ENCODE peak calls at places on chromosomes 6 and 20, in eight cellular contexts. H, Z, M, B, K, W, S and C are unnamed samples.

GRCh38 chr6:8085053-8085511 is 17.3 kb downstream of the EEF1E1 start:
- DNase-seq in H (no peak), Z (no peak), M (no peak), B (no peak), K (no peak), W (no peak), S (no peak), C (peak)

GRCh38 chr20:11178946-11179654 is 505.3 kb upstream of the JAG1 start:
- DNase-seq in H (no peak), Z (no peak), M (no peak), B (no peak), K (no peak), W (no peak), S (no peak), C (no peak)

GRCh38 chr20:34022154-34022842 is 28.6 kb downstream of the RALY start:
- DNase-seq in H (peak), Z (no peak), M (no peak), B (no peak), K (no peak), W (no peak), S (no peak), C (no peak)

GRCh38 chr6:108969776-108970175 is 121.6 kb downstream of the ARMC2 start:
- DNase-seq in H (no peak), Z (no peak), M (no peak), B (no peak), K (no peak), W (no peak), S (no peak), C (no peak)

GRCh38 chr20:29878777-29879442 is 1378.6 kb upstream of the DEFB115 start:
- DNase-seq in H (no peak), Z (no peak), M (peak), B (no peak), K (no peak), W (peak), S (peak), C (peak)

GRCh38 chr6:32475392-32476206 is 35.9 kb downstream of the HLA-DRA start:
- DNase-seq in H (no peak), Z (no peak), M (no peak), B (no peak), K (no peak), W (no peak), S (no peak), C (no peak)

GRCh38 chr20:40654876-40655275 is 34.2 kb downstream of the MAFB start:
- DNase-seq in H (no peak), Z (no peak), M (no peak), B (no peak), K (no peak), W (no peak), S (no peak), C (no peak)

GRCh38 chr6:166761801-166762200 is 134.8 kb upstream of the RPS6KA2 start:
- DNase-seq in H (no peak), Z (no peak), M (no peak), B (no peak), K (no peak), W (no peak), S (no peak), C (no peak)

GRCh38 chr6:137218917-137219663 is at the start of gene IFNGR1:
- DNase-seq in H (peak), Z (peak), M (peak), B (peak), K (peak), W (peak), S (peak), C (peak)

GRCh38 chr6:106562001-106562400 is 67.3 kb downstream of the RTN4IP1 start:
- DNase-seq in H (no peak), Z (no peak), M (no peak), B (no peak), K (no peak), W (no peak), S (no peak), C (no peak)

GRCh38 chr6:168609914-168610490 is 169.0 kb downstream of the SMOC2 start:
- DNase-seq in H (no peak), Z (no peak), M (no peak), B (no peak), K (no peak), W (peak), S (no peak), C (no peak)

GRCh38 chr6:7467007-7467897 is 74.2 kb upstream of the DSP start:
- DNase-seq in H (no peak), Z (no peak), M (no peak), B (no peak), K (no peak), W (no peak), S (no peak), C (no peak)

GRCh38 chr20:38104283-38104682 is 60.8 kb downstream of the TGM2 start:
- DNase-seq in H (no peak), Z (no peak), M (no peak), B (no peak), K (no peak), W (no peak), S (no peak), C (no peak)

GRCh38 chr6:145705561-145705960 is 29.8 kb downstream of the EPM2A start:
- DNase-seq in H (no peak), Z (no peak), M (no peak), B (no peak), K (no peak), W (no peak), S (no peak), C (no peak)

GRCh38 chr20:32482251-32483220 is 102.6 kb downstream of the NOL4L start:
- DNase-seq in H (peak), Z (peak), M (peak), B (no peak), K (no peak), W (peak), S (peak), C (peak)

GRCh38 chr6:109853951-109854350 is 124.2 kb upstream of the GPR6 start:
- DNase-seq in H (no peak), Z (no peak), M (no peak), B (no peak), K (no peak), W (no peak), S (no peak), C (peak)

GRCh38 chr6:113306552-113307145 is 550.5 kb upstream of the MARCKS start:
- DNase-seq in H (peak), Z (peak), M (peak), B (peak), K (peak), W (peak), S (peak), C (peak)

GRCh38 chr6:159038914-159039884 is 5.6 kb downstream of the TAGAP start:
- DNase-seq in H (no peak), Z (no peak), M (no peak), B (no peak), K (no peak), W (no peak), S (no peak), C (no peak)